ENCODE peak calls at places on chromosomes 4 and X, in seven cellular contexts. S is heart left ventricle; Z is DMS79; H is left ventricle myocardium superior; A is 8988T; M is activated CD4-positive, alpha-beta T cell treated with anti-CD3 and anti-CD28 coated beads for 1 hour; X is HCEC 1CT. L is an unnamed sample.
A peak's percentile ranks its signal among the peaks of the same experiment; 100 is the strongest.

GRCh38 chrX:119654112-119654531 is 38.8 kb downstream of the SEPTIN6 start:
- DNase-seq in S (peak; percentile 62), Z (no peak), H (peak; percentile 53), A (no peak), M (no peak), X (no peak), L (no peak)

GRCh38 chr4:114312349-114312748 is 286.3 kb upstream of the UGT8 start:
- DNase-seq in S (no peak), Z (no peak), H (no peak), A (no peak), M (no peak), X (no peak), L (no peak)

GRCh38 chrX:23503835-23504539 is 163.3 kb upstream of the PRDX4 start:
- DNase-seq in S (peak; percentile 71), Z (no peak), H (peak; percentile 79), A (peak; percentile 47), M (no peak), X (peak; percentile 76), L (no peak)

GRCh38 chr4:103936653-103937145 is 216.9 kb upstream of the TACR3 start:
- DNase-seq in S (peak; percentile 52), Z (no peak), H (no peak), A (no peak), M (no peak), X (no peak), L (no peak)

GRCh38 chrX:31228415-31228832 is 156.6 kb upstream of the FTHL17 start:
- DNase-seq in S (no peak), Z (no peak), H (peak; percentile 27), A (no peak), M (no peak), X (peak; percentile 47), L (no peak)

GRCh38 chr4:906311-907102 is 25.6 kb downstream of the GAK start:
- DNase-seq in S (peak; percentile 33), Z (no peak), H (peak; percentile 11), A (no peak), M (no peak), X (no peak), L (no peak)

GRCh38 chr4:176988226-176988625 is 195.5 kb upstream of the VEGFC start:
- DNase-seq in S (no peak), Z (no peak), H (no peak), A (peak; percentile 10), M (no peak), X (peak; percentile 94), L (no peak)

GRCh38 chrX:15882704-15883539 is 28.3 kb upstream of the AP1S2 start:
- DNase-seq in S (no peak), Z (no peak), H (no peak), A (no peak), M (no peak), X (peak; percentile 68), L (no peak)

GRCh38 chr4:183638436-183638835 is 20.5 kb downstream of the RWDD4 start:
- DNase-seq in S (no peak), Z (no peak), H (no peak), A (no peak), M (no peak), X (peak; percentile 15), L (no peak)

GRCh38 chrX:29627833-29628232 is 587.5 kb upstream of the MAGEB2 start:
- DNase-seq in S (no peak), Z (no peak), H (no peak), A (no peak), M (no peak), X (no peak), L (no peak)

GRCh38 chr4:151569650-151570049 is 160.7 kb downstream of the FHIP1A start:
- DNase-seq in S (no peak), Z (peak; percentile 45), H (no peak), A (no peak), M (no peak), X (no peak), L (no peak)

GRCh38 chr4:16269742-16270522 is 43.7 kb upstream of the TAPT1 start:
- DNase-seq in S (no peak), Z (no peak), H (no peak), A (no peak), M (no peak), X (no peak), L (no peak)

GRCh38 chr4:133483600-133484246 is 334.6 kb downstream of the PCDH10 start:
- DNase-seq in S (no peak), Z (no peak), H (no peak), A (no peak), M (no peak), X (peak; percentile 53), L (no peak)

GRCh38 chr4:83010522-83011318 is at the start of gene LIN54:
- DNase-seq in S (peak; percentile 91), Z (peak; percentile 59), H (peak; percentile 86), A (peak; percentile 59), M (peak; percentile 80), X (peak; percentile 56), L (peak; percentile 85)

GRCh38 chrX:153924149-153924861 is 1.8 kb downstream of the ARHGAP4 start:
- DNase-seq in S (no peak), Z (no peak), H (no peak), A (peak; percentile 94), M (no peak), X (no peak), L (peak; percentile 46)

GRCh38 chr4:57023104-57023503 is 44.4 kb downstream of the POLR2B start:
- DNase-seq in S (no peak), Z (no peak), H (no peak), A (no peak), M (no peak), X (peak; percentile 88), L (no peak)

GRCh38 chr4:33369366-33369899 is 2649.3 kb downstream of the PCDH7 start:
- DNase-seq in S (no peak), Z (no peak), H (no peak), A (no peak), M (no peak), X (no peak), L (no peak)

GRCh38 chrX:16484338-16484737 is 165.6 kb upstream of the S100G start:
- DNase-seq in S (no peak), Z (no peak), H (no peak), A (no peak), M (no peak), X (peak; percentile 95), L (no peak)

GRCh38 chr4:78149737-78150136 is 92.6 kb downstream of the FRAS1 start:
- DNase-seq in S (no peak), Z (no peak), H (no peak), A (no peak), M (no peak), X (no peak), L (no peak)

GRCh38 chr4:18568600-18568999 is 547.0 kb upstream of the LCORL start:
- DNase-seq in S (no peak), Z (no peak), H (no peak), A (no peak), M (no peak), X (no peak), L (no peak)

GRCh38 chr4:20266215-20267082 is 14.7 kb downstream of the SLIT2 start:
- DNase-seq in S (no peak), Z (no peak), H (no peak), A (no peak), M (no peak), X (no peak), L (no peak)

GRCh38 chr4:2339458-2340271 is 77.8 kb upstream of the MXD4 start:
- DNase-seq in S (no peak), Z (no peak), H (peak; percentile 24), A (no peak), M (peak; percentile 6), X (no peak), L (no peak)

GRCh38 chr4:179292443-179292842 is 1850.2 kb upstream of the AGA start:
- DNase-seq in S (no peak), Z (no peak), H (no peak), A (no peak), M (no peak), X (no peak), L (no peak)

GRCh38 chrX:132046533-132046932 is 23.4 kb downstream of the STK26 start:
- DNase-seq in S (no peak), Z (no peak), H (no peak), A (no peak), M (no peak), X (no peak), L (no peak)

L was measured in T-cell.